ENCODE peak calls at places on chromosomes 7 and 10, in nine cellular contexts. One of them, this sample, is unnamed.

GRCh38 chr10:77023396-77023795 is 614.2 kb downstream of the KCNMA1 start:
- DNase-seq in GM04504: no peak
- DNase-seq in BE2C: no peak
- DNase-seq in colonic mucosa: no peak
- DNase-seq in hypothalamus: no peak
- DNase-seq in astrocyte of the spinal cord: no peak
- DNase-seq in germinal center: no peak
- DNase-seq in pancreas: no peak
- DNase-seq in nephron progenitor cell: no peak
- DNase-seq in this sample: no peak

GRCh38 chr10:21372651-21373410 is 152.7 kb downstream of the SKIDA1 start:
- DNase-seq in GM04504: peak
- DNase-seq in BE2C: no peak
- DNase-seq in colonic mucosa: peak
- DNase-seq in hypothalamus: no peak
- DNase-seq in astrocyte of the spinal cord: peak
- DNase-seq in germinal center: no peak
- DNase-seq in pancreas: no peak
- DNase-seq in nephron progenitor cell: no peak
- DNase-seq in this sample: no peak

GRCh38 chr7:24898691-24899090 is 81.3 kb downstream of the OSBPL3 start:
- DNase-seq in GM04504: no peak
- DNase-seq in BE2C: no peak
- DNase-seq in colonic mucosa: no peak
- DNase-seq in hypothalamus: no peak
- DNase-seq in astrocyte of the spinal cord: peak
- DNase-seq in germinal center: no peak
- DNase-seq in pancreas: no peak
- DNase-seq in nephron progenitor cell: no peak
- DNase-seq in this sample: no peak

GRCh38 chr10:52653510-52653909 is 119.1 kb downstream of the MBL2 start:
- DNase-seq in GM04504: no peak
- DNase-seq in BE2C: no peak
- DNase-seq in colonic mucosa: no peak
- DNase-seq in hypothalamus: no peak
- DNase-seq in astrocyte of the spinal cord: no peak
- DNase-seq in germinal center: no peak
- DNase-seq in pancreas: no peak
- DNase-seq in nephron progenitor cell: no peak
- DNase-seq in this sample: peak

GRCh38 chr7:80392229-80393169 is 119.4 kb downstream of the GNAT3 start:
- DNase-seq in GM04504: no peak
- DNase-seq in BE2C: no peak
- DNase-seq in colonic mucosa: no peak
- DNase-seq in hypothalamus: no peak
- DNase-seq in astrocyte of the spinal cord: peak
- DNase-seq in germinal center: no peak
- DNase-seq in pancreas: no peak
- DNase-seq in nephron progenitor cell: no peak
- DNase-seq in this sample: peak

GRCh38 chr7:52261052-52261451 is 774.4 kb upstream of the POM121L12 start:
- DNase-seq in GM04504: no peak
- DNase-seq in BE2C: no peak
- DNase-seq in colonic mucosa: no peak
- DNase-seq in hypothalamus: no peak
- DNase-seq in astrocyte of the spinal cord: no peak
- DNase-seq in germinal center: no peak
- DNase-seq in pancreas: no peak
- DNase-seq in nephron progenitor cell: no peak
- DNase-seq in this sample: no peak

GRCh38 chr7:151491859-151492258 is 27.8 kb downstream of the RHEB start:
- DNase-seq in GM04504: peak
- DNase-seq in BE2C: no peak
- DNase-seq in colonic mucosa: no peak
- DNase-seq in hypothalamus: no peak
- DNase-seq in astrocyte of the spinal cord: peak
- DNase-seq in germinal center: no peak
- DNase-seq in pancreas: no peak
- DNase-seq in nephron progenitor cell: no peak
- DNase-seq in this sample: no peak

GRCh38 chr7:21041666-21042065 is 255.0 kb upstream of the SP8 start:
- DNase-seq in GM04504: no peak
- DNase-seq in BE2C: no peak
- DNase-seq in colonic mucosa: no peak
- DNase-seq in hypothalamus: no peak
- DNase-seq in astrocyte of the spinal cord: no peak
- DNase-seq in germinal center: no peak
- DNase-seq in pancreas: no peak
- DNase-seq in nephron progenitor cell: peak
- DNase-seq in this sample: no peak

GRCh38 chr10:112689327-112689726 is 242.3 kb downstream of the VTI1A start:
- DNase-seq in GM04504: no peak
- DNase-seq in BE2C: peak
- DNase-seq in colonic mucosa: peak
- DNase-seq in hypothalamus: no peak
- DNase-seq in astrocyte of the spinal cord: no peak
- DNase-seq in germinal center: no peak
- DNase-seq in pancreas: no peak
- DNase-seq in nephron progenitor cell: peak
- DNase-seq in this sample: no peak

GRCh38 chr10:78899996-78900714 is 168.6 kb upstream of the ZMIZ1 start:
- DNase-seq in GM04504: no peak
- DNase-seq in BE2C: no peak
- DNase-seq in colonic mucosa: peak
- DNase-seq in hypothalamus: no peak
- DNase-seq in astrocyte of the spinal cord: no peak
- DNase-seq in germinal center: no peak
- DNase-seq in pancreas: no peak
- DNase-seq in nephron progenitor cell: no peak
- DNase-seq in this sample: no peak

GRCh38 chr7:76294344-76295024 is 8.0 kb upstream of the HSPB1 start:
- DNase-seq in GM04504: peak
- DNase-seq in BE2C: peak
- DNase-seq in colonic mucosa: peak
- DNase-seq in hypothalamus: peak
- DNase-seq in astrocyte of the spinal cord: peak
- DNase-seq in germinal center: peak
- DNase-seq in pancreas: peak
- DNase-seq in nephron progenitor cell: peak
- DNase-seq in this sample: peak

GRCh38 chr7:91789558-91789957 is 90.9 kb downstream of the MTERF1 start:
- DNase-seq in GM04504: peak
- DNase-seq in BE2C: no peak
- DNase-seq in colonic mucosa: no peak
- DNase-seq in hypothalamus: no peak
- DNase-seq in astrocyte of the spinal cord: no peak
- DNase-seq in germinal center: no peak
- DNase-seq in pancreas: no peak
- DNase-seq in nephron progenitor cell: no peak
- DNase-seq in this sample: no peak

GRCh38 chr7:98078197-98078870 is 28.3 kb upstream of the LMTK2 start:
- DNase-seq in GM04504: no peak
- DNase-seq in BE2C: no peak
- DNase-seq in colonic mucosa: no peak
- DNase-seq in hypothalamus: no peak
- DNase-seq in astrocyte of the spinal cord: no peak
- DNase-seq in germinal center: no peak
- DNase-seq in pancreas: peak
- DNase-seq in nephron progenitor cell: no peak
- DNase-seq in this sample: no peak

GRCh38 chr10:96695366-96695765 is 24.9 kb downstream of the PIK3AP1 start:
- DNase-seq in GM04504: no peak
- DNase-seq in BE2C: no peak
- DNase-seq in colonic mucosa: no peak
- DNase-seq in hypothalamus: no peak
- DNase-seq in astrocyte of the spinal cord: no peak
- DNase-seq in germinal center: no peak
- DNase-seq in pancreas: no peak
- DNase-seq in nephron progenitor cell: no peak
- DNase-seq in this sample: no peak

GRCh38 chr10:132331259-132331955 is 586 bp upstream of the LRRC27 start:
- DNase-seq in GM04504: no peak
- DNase-seq in BE2C: no peak
- DNase-seq in colonic mucosa: no peak
- DNase-seq in hypothalamus: no peak
- DNase-seq in astrocyte of the spinal cord: no peak
- DNase-seq in germinal center: no peak
- DNase-seq in pancreas: no peak
- DNase-seq in nephron progenitor cell: no peak
- DNase-seq in this sample: no peak

GRCh38 chr7:149867762-149868637 is 5.8 kb upstream of the ATP6V0E2 start:
- DNase-seq in GM04504: no peak
- DNase-seq in BE2C: no peak
- DNase-seq in colonic mucosa: no peak
- DNase-seq in hypothalamus: no peak
- DNase-seq in astrocyte of the spinal cord: no peak
- DNase-seq in germinal center: no peak
- DNase-seq in pancreas: peak
- DNase-seq in nephron progenitor cell: no peak
- DNase-seq in this sample: no peak

GRCh38 chr7:102119213-102119651 is 167.4 kb upstream of the SH2B2 start:
- DNase-seq in GM04504: no peak
- DNase-seq in BE2C: peak
- DNase-seq in colonic mucosa: no peak
- DNase-seq in hypothalamus: no peak
- DNase-seq in astrocyte of the spinal cord: no peak
- DNase-seq in germinal center: no peak
- DNase-seq in pancreas: no peak
- DNase-seq in nephron progenitor cell: no peak
- DNase-seq in this sample: peak

GRCh38 chr10:3090914-3091313 is 23.6 kb downstream of the PFKP start:
- DNase-seq in GM04504: no peak
- DNase-seq in BE2C: no peak
- DNase-seq in colonic mucosa: peak
- DNase-seq in hypothalamus: peak
- DNase-seq in astrocyte of the spinal cord: peak
- DNase-seq in germinal center: no peak
- DNase-seq in pancreas: no peak
- DNase-seq in nephron progenitor cell: no peak
- DNase-seq in this sample: no peak

GRCh38 chr10:102799691-102800435 is 37.4 kb downstream of the CYP17A1 start:
- DNase-seq in GM04504: no peak
- DNase-seq in BE2C: no peak
- DNase-seq in colonic mucosa: no peak
- DNase-seq in hypothalamus: no peak
- DNase-seq in astrocyte of the spinal cord: peak
- DNase-seq in germinal center: no peak
- DNase-seq in pancreas: no peak
- DNase-seq in nephron progenitor cell: no peak
- DNase-seq in this sample: no peak

GRCh38 chr10:63264852-63265617 is 131.9 kb downstream of the NRBF2 start:
- DNase-seq in GM04504: no peak
- DNase-seq in BE2C: peak
- DNase-seq in colonic mucosa: peak
- DNase-seq in hypothalamus: no peak
- DNase-seq in astrocyte of the spinal cord: peak
- DNase-seq in germinal center: no peak
- DNase-seq in pancreas: no peak
- DNase-seq in nephron progenitor cell: peak
- DNase-seq in this sample: no peak

GRCh38 chr7:134165266-134165665 is 38.1 kb downstream of the LRGUK start:
- DNase-seq in GM04504: no peak
- DNase-seq in BE2C: no peak
- DNase-seq in colonic mucosa: no peak
- DNase-seq in hypothalamus: no peak
- DNase-seq in astrocyte of the spinal cord: no peak
- DNase-seq in germinal center: no peak
- DNase-seq in pancreas: no peak
- DNase-seq in nephron progenitor cell: no peak
- DNase-seq in this sample: no peak

GRCh38 chr10:93438796-93439253 is 43.3 kb downstream of the MYOF start:
- DNase-seq in GM04504: no peak
- DNase-seq in BE2C: no peak
- DNase-seq in colonic mucosa: peak
- DNase-seq in hypothalamus: no peak
- DNase-seq in astrocyte of the spinal cord: no peak
- DNase-seq in germinal center: no peak
- DNase-seq in pancreas: no peak
- DNase-seq in nephron progenitor cell: peak
- DNase-seq in this sample: no peak

GRCh38 chr10:72087392-72087968 is 871 bp downstream of the SPOCK2 start:
- DNase-seq in GM04504: no peak
- DNase-seq in BE2C: no peak
- DNase-seq in colonic mucosa: no peak
- DNase-seq in hypothalamus: no peak
- DNase-seq in astrocyte of the spinal cord: no peak
- DNase-seq in germinal center: peak
- DNase-seq in pancreas: no peak
- DNase-seq in nephron progenitor cell: peak
- DNase-seq in this sample: peak

This sample was measured in frontal cortex.